ENCODE peak calls at places on chromosomes 1 and 21, in eight cellular contexts. P is WERI-Rb-1; U is ovary; Y is Peyer's patch; D is M059J; I is NCI-H2081; F is stimulated activated CD4-positive, alpha-beta T cell treated with anti-CD3 and anti-CD28 coated beads, Interleukin-1b, Interleukin-23, amount 100 ng/mL, for 48 hours; K is esophagus squamous epithelium. H is an unnamed sample.

GRCh38 chr1:7899741-7900140 is 40.9 kb downstream of the TNFRSF9 start:
- DNase-seq in P (no peak), F (no peak), I (no peak), Y (no peak), K (no peak), U (no peak), D (peak), H (no peak)

GRCh38 chr1:205726619-205727125 is 23.3 kb downstream of the NUCKS1 start:
- DNase-seq in K (no peak), U (no peak), P (no peak), D (no peak), Y (no peak), I (no peak), F (no peak), H (no peak)

GRCh38 chr1:63612564-63612963 is 19.4 kb downstream of the PGM1 start:
- DNase-seq in P (no peak), K (no peak), F (no peak), U (no peak), I (no peak), D (no peak), Y (no peak), H (no peak)

GRCh38 chr1:76759950-76760349 is 107.3 kb upstream of the ST6GALNAC5 start:
- DNase-seq in Y (no peak), F (no peak), P (no peak), D (peak), K (no peak), U (no peak), I (peak), H (peak)

GRCh38 chr1:8702121-8702520 is 115.3 kb downstream of the RERE start:
- DNase-seq in D (peak), U (no peak), F (no peak), Y (peak), K (no peak), P (peak), I (peak), H (peak)

GRCh38 chr1:67683736-67684525 is 1.1 kb upstream of the GADD45A start:
- DNase-seq in F (peak), U (peak), P (no peak), K (no peak), Y (no peak), D (peak), I (no peak), H (peak)

GRCh38 chr21:41885341-41886024 is 6.3 kb upstream of the PRDM15 start:
- DNase-seq in D (peak), U (no peak), K (no peak), P (no peak), Y (no peak), F (no peak), I (no peak), H (no peak)

GRCh38 chr1:37865348-37866119 is 6.1 kb upstream of the MTF1 start:
- DNase-seq in K (no peak), P (no peak), Y (no peak), F (peak), D (peak), U (no peak), I (no peak), H (no peak)

GRCh38 chr1:222106369-222106768 is 364.5 kb upstream of the DUSP10 start:
- DNase-seq in P (no peak), Y (no peak), I (no peak), F (no peak), D (peak), K (no peak), U (no peak), H (no peak)

GRCh38 chr1:39788758-39789570 is at the start of gene BMP8B:
- DNase-seq in F (peak), D (peak), Y (peak), U (no peak), P (peak), K (peak), I (peak), H (peak)

GRCh38 chr1:17984510-17985085 is 123.0 kb upstream of the IGSF21 start:
- DNase-seq in P (peak), I (peak), Y (peak), D (peak), U (no peak), K (no peak), F (peak), H (peak)

GRCh38 chr1:202852163-202852904 is 36.6 kb downstream of the RABIF start:
- DNase-seq in F (peak), K (no peak), D (peak), Y (no peak), U (no peak), P (peak), I (no peak), H (peak)

GRCh38 chr1:15797614-15798390 is 9.6 kb downstream of the UQCRHL start:
- DNase-seq in Y (no peak), I (no peak), P (no peak), K (no peak), F (no peak), D (peak), U (no peak), H (no peak)

GRCh38 chr1:7389786-7390603 is 381.1 kb upstream of the VAMP3 start:
- DNase-seq in D (peak), P (no peak), K (no peak), I (no peak), U (no peak), Y (peak), F (no peak), H (no peak)

GRCh38 chr1:186903374-186904129 is 74.8 kb downstream of the PLA2G4A start:
- DNase-seq in F (no peak), D (no peak), K (no peak), Y (no peak), U (no peak), I (no peak), P (no peak), H (no peak)

GRCh38 chr1:233245191-233245765 is 50.2 kb downstream of the PCNX2 start:
- DNase-seq in P (no peak), U (no peak), I (no peak), Y (no peak), F (no peak), D (peak), K (no peak), H (no peak)

GRCh38 chr1:23951646-23952095 is 8.0 kb upstream of the PNRC2 start:
- DNase-seq in K (no peak), D (peak), P (peak), Y (no peak), I (no peak), U (no peak), F (no peak), H (peak)

GRCh38 chr1:225460021-225460736 is 32.3 kb upstream of the LBR start:
- DNase-seq in U (peak), P (peak), K (no peak), D (peak), I (no peak), F (no peak), Y (no peak), H (peak)

GRCh38 chr1:168170552-168171508 is 7.9 kb upstream of the TIPRL start:
- DNase-seq in K (no peak), Y (no peak), F (no peak), U (no peak), P (no peak), I (no peak), D (peak), H (peak)

H was measured in NCI-H82.